ENCODE peak calls at places on chromosome 11, in seven cellular contexts. I is cardiac fibroblast, P is memory B cell, O is mucosa of descending colon, U is fibroblast of lung, Y is AG09309, G is HL-60. R is an unnamed sample.
A peak's percentile ranks its signal among the peaks of the same experiment; 100 is the strongest.

GRCh38 chr11:131864205-131864604 is 493.8 kb downstream of the NTM start:
- DNase-seq in U (no peak), P (no peak), O (no peak), Y (no peak), I (no peak), G (no peak), R (no peak)

GRCh38 chr11:13896175-13896989 is 66.1 kb upstream of the SPON1 start:
- DNase-seq in P (no peak), G (no peak), Y (no peak), I (no peak), O (no peak), U (no peak), R (no peak)

GRCh38 chr11:34243620-34244493 is 114.0 kb downstream of the ABTB2 start:
- DNase-seq in P (no peak), O (peak; percentile 74), Y (no peak), U (peak; percentile 27), G (no peak), I (peak; percentile 78), R (no peak)

GRCh38 chr11:45280449-45280848 is 5.7 kb downstream of the SYT13 start:
- DNase-seq in I (peak; percentile 70), Y (no peak), U (no peak), O (no peak), G (no peak), P (no peak), R (peak; percentile 63)

GRCh38 chr11:67642490-67643120 is 3.0 kb upstream of the TBX10 start:
- DNase-seq in O (no peak), Y (no peak), G (no peak), U (no peak), I (no peak), P (no peak), R (no peak)

GRCh38 chr11:1232328-1233321 is 9.8 kb downstream of the MUC5B start:
- DNase-seq in P (no peak), Y (no peak), U (no peak), G (no peak), I (no peak), O (peak; percentile 27), R (no peak)

GRCh38 chr11:2768471-2769408 is 68.9 kb upstream of the KCNQ1OT1 start:
- DNase-seq in U (peak; percentile 76), O (no peak), G (no peak), I (peak; percentile 67), Y (peak; percentile 14), P (peak; percentile 5), R (no peak)

GRCh38 chr11:35167451-35167954 is 28.5 kb downstream of the CD44 start:
- DNase-seq in G (no peak), U (peak; percentile 74), I (peak; percentile 63), O (no peak), P (no peak), Y (peak; percentile 78), R (no peak)

GRCh38 chr11:88398372-88399140 is 61.0 kb upstream of the CTSC start:
- DNase-seq in I (peak; percentile 86), O (no peak), P (no peak), G (no peak), U (peak; percentile 46), Y (no peak), R (peak; percentile 1)

GRCh38 chr11:6646631-6647281 is 8.9 kb downstream of the DCHS1 start:
- DNase-seq in Y (no peak), I (peak; percentile 54), G (peak; percentile 75), U (peak; percentile 61), P (no peak), O (peak; percentile 34), R (no peak)

GRCh38 chr11:1531418-1531817 is 40.7 kb downstream of the DUSP8 start:
- DNase-seq in I (no peak), Y (no peak), O (no peak), U (no peak), G (no peak), P (no peak), R (no peak)

GRCh38 chr11:59918494-59918893 is 19.7 kb upstream of the OOSP1 start:
- DNase-seq in U (no peak), Y (no peak), I (peak; percentile 61), O (no peak), G (no peak), P (no peak), R (no peak)

GRCh38 chr11:66238786-66239413 is 29.5 kb upstream of the RAB1B start:
- DNase-seq in O (no peak), P (no peak), I (no peak), Y (no peak), G (peak; percentile 63), U (no peak), R (no peak)

GRCh38 chr11:127334466-127334865 is 333.9 kb upstream of the KIRREL3 start:
- DNase-seq in I (no peak), G (no peak), O (no peak), U (no peak), Y (no peak), P (no peak), R (no peak)

GRCh38 chr11:76184551-76184993 is 21.7 kb downstream of the WNT11 start:
- DNase-seq in P (no peak), Y (no peak), O (no peak), U (no peak), G (no peak), I (no peak), R (no peak)

GRCh38 chr11:27373856-27374602 is 11.0 kb upstream of the CCDC34 start:
- DNase-seq in O (no peak), I (no peak), U (no peak), P (no peak), G (no peak), Y (no peak), R (no peak)

GRCh38 chr11:71397328-71397860 is 50.8 kb downstream of the DHCR7 start:
- DNase-seq in G (no peak), I (no peak), U (no peak), P (no peak), O (no peak), Y (no peak), R (no peak)

GRCh38 chr11:2737226-2737590 is 37.4 kb upstream of the KCNQ1OT1 start:
- DNase-seq in U (no peak), I (no peak), Y (no peak), G (no peak), P (no peak), O (no peak), R (no peak)

GRCh38 chr11:16252373-16252772 is 104.0 kb downstream of the SOX6 start:
- DNase-seq in O (peak; percentile 53), G (no peak), U (peak; percentile 2), P (no peak), I (peak; percentile 2), Y (no peak), R (no peak)

GRCh38 chr11:1022411-1022810 is 14.1 kb downstream of the MUC6 start:
- DNase-seq in P (no peak), G (no peak), Y (no peak), I (no peak), U (no peak), O (no peak), R (no peak)

GRCh38 chr11:30914143-30914762 is 328.1 kb upstream of the MPPED2 start:
- DNase-seq in U (peak; percentile 65), P (no peak), Y (no peak), O (peak; percentile 60), I (peak; percentile 69), G (peak; percentile 10), R (peak; percentile 58)

GRCh38 chr11:44893250-44894216 is 57.1 kb downstream of the TP53I11 start:
- DNase-seq in Y (no peak), O (no peak), P (no peak), I (peak; percentile 5), G (no peak), U (no peak), R (no peak)

GRCh38 chr11:24171869-24172268 is 325.0 kb upstream of the LUZP2 start:
- DNase-seq in P (no peak), I (no peak), O (no peak), G (no peak), U (no peak), Y (no peak), R (no peak)

GRCh38 chr11:2950825-2951224 is 21.6 kb upstream of the PHLDA2 start:
- DNase-seq in I (no peak), Y (no peak), P (no peak), G (no peak), O (no peak), U (no peak), R (no peak)

GRCh38 chr11:20388096-20389055 is 860 bp downstream of the PRMT3 start:
- DNase-seq in P (no peak), I (peak; percentile 10), O (no peak), G (peak; percentile 16), Y (no peak), U (no peak), R (no peak)

GRCh38 chr11:110366234-110366633 is 63.5 kb upstream of the FDX1 start:
- DNase-seq in G (no peak), P (no peak), O (no peak), I (peak; percentile 48), U (peak; percentile 23), Y (no peak), R (no peak)

GRCh38 chr11:15577519-15577918 is 462.8 kb downstream of the INSC start:
- DNase-seq in Y (no peak), I (no peak), U (no peak), O (no peak), G (peak; percentile 89), P (no peak), R (no peak)

GRCh38 chr11:14973621-14974020 is 1.5 kb upstream of the CALCA start:
- DNase-seq in Y (no peak), I (peak; percentile 15), G (no peak), U (peak; percentile 34), O (no peak), P (peak; percentile 37), R (no peak)

GRCh38 chr11:35103366-35104194 is 35.4 kb upstream of the CD44 start:
- DNase-seq in Y (no peak), G (no peak), P (no peak), I (no peak), U (no peak), O (no peak), R (no peak)